ENCODE peak calls at places on chromosomes 6 and 20, in eight cellular contexts. S, U, I, H, X, T, V and P are unnamed samples.
A peak's percentile ranks its signal among the peaks of the same experiment; 100 is the strongest.

GRCh38 chr6:436308-437041 is 44.9 kb downstream of the IRF4 start:
- DNase-seq in X (no peak), I (peak; percentile 60), H (no peak), S (no peak), V (no peak), U (no peak), T (no peak), P (no peak)

GRCh38 chr20:63520939-63521601 is 505 bp downstream of the PPDPF start:
- DNase-seq in U (peak; percentile 85), H (peak; percentile 62), T (peak; percentile 71), V (peak; percentile 87), S (peak; percentile 79), I (peak; percentile 53), X (no peak), P (peak; percentile 86)

GRCh38 chr6:156279306-156279969 is 497.7 kb upstream of the ARID1B start:
- DNase-seq in U (no peak), X (no peak), I (no peak), T (no peak), H (no peak), S (peak; percentile 83), V (no peak), P (no peak)

GRCh38 chr6:45679163-45679562 is 301.4 kb upstream of the SUPT3H start:
- DNase-seq in I (no peak), H (no peak), X (no peak), V (no peak), T (no peak), U (no peak), S (no peak), P (no peak)

GRCh38 chr20:24146231-24146634 is 157.7 kb upstream of the GGTLC1 start:
- DNase-seq in T (no peak), S (no peak), H (no peak), I (no peak), X (no peak), V (no peak), U (no peak), P (no peak)

GRCh38 chr6:157040191-157040590 is 263.0 kb downstream of the ARID1B start:
- DNase-seq in T (no peak), U (no peak), X (no peak), S (no peak), H (no peak), V (no peak), I (no peak), P (no peak)

GRCh38 chr6:159035891-159036290 is 8.9 kb downstream of the TAGAP start:
- DNase-seq in V (no peak), T (no peak), I (no peak), U (no peak), X (no peak), S (no peak), H (no peak), P (no peak)

GRCh38 chr20:32672315-32672981 is 1.3 kb downstream of the C20orf203 start:
- DNase-seq in I (no peak), S (peak; percentile 31), X (no peak), V (no peak), T (no peak), H (no peak), U (no peak), P (no peak)

GRCh38 chr6:98825602-98826230 is 8.7 kb upstream of the POU3F2 start:
- DNase-seq in X (no peak), V (no peak), U (no peak), H (no peak), T (no peak), S (no peak), I (no peak), P (no peak)

GRCh38 chr6:5855787-5856186 is 150.9 kb downstream of the NRN1 start:
- DNase-seq in T (no peak), V (no peak), X (no peak), U (no peak), I (no peak), H (no peak), S (no peak), P (no peak)

GRCh38 chr20:35120012-35120701 is 27.0 kb downstream of the EDEM2 start:
- DNase-seq in I (peak; percentile 89), H (no peak), U (no peak), T (no peak), X (peak; percentile 33), V (peak; percentile 51), S (no peak), P (no peak)

GRCh38 chr6:36641543-36641942 is 37.0 kb upstream of the CDKN1A start:
- DNase-seq in S (no peak), T (no peak), U (no peak), V (no peak), I (no peak), H (no peak), X (no peak), P (no peak)

GRCh38 chr20:60100780-60101179 is 142.6 kb downstream of the CDH26 start:
- DNase-seq in S (peak; percentile 73), X (no peak), T (no peak), H (no peak), U (no peak), I (no peak), V (no peak), P (no peak)

GRCh38 chr20:5735845-5736530 is 14.2 kb upstream of the SHLD1 start:
- DNase-seq in T (no peak), I (peak; percentile 49), X (no peak), V (no peak), U (no peak), S (no peak), H (no peak), P (no peak)

GRCh38 chr20:31883829-31884228 is 13.4 kb downstream of the TTLL9 start:
- DNase-seq in U (no peak), T (no peak), S (no peak), X (no peak), H (no peak), V (no peak), I (no peak), P (no peak)

GRCh38 chr6:109526905-109527628 is 44.0 kb upstream of the ZBTB24 start:
- DNase-seq in S (peak; percentile 69), V (no peak), X (no peak), I (peak; percentile 69), H (peak; percentile 33), T (peak; percentile 33), U (no peak), P (no peak)

GRCh38 chr6:92047886-92048285 is 1371.5 kb downstream of the EPHA7 start:
- DNase-seq in U (no peak), S (no peak), X (no peak), I (no peak), T (no peak), V (no peak), H (no peak), P (no peak)

GRCh38 chr6:106102034-106102433 is 15.9 kb downstream of the PRDM1 start:
- DNase-seq in S (peak; percentile 90), V (no peak), U (no peak), I (no peak), X (no peak), T (no peak), H (no peak), P (no peak)

GRCh38 chr6:146551545-146551944 is 7.9 kb downstream of the RAB32 start:
- DNase-seq in H (no peak), T (no peak), X (no peak), V (no peak), S (no peak), I (peak; percentile 75), U (no peak), P (no peak)

GRCh38 chr6:35905841-35906498 is 14.9 kb downstream of the SRPK1 start:
- DNase-seq in H (no peak), T (no peak), X (no peak), U (no peak), S (no peak), V (no peak), I (peak; percentile 35), P (no peak)

DNA sequence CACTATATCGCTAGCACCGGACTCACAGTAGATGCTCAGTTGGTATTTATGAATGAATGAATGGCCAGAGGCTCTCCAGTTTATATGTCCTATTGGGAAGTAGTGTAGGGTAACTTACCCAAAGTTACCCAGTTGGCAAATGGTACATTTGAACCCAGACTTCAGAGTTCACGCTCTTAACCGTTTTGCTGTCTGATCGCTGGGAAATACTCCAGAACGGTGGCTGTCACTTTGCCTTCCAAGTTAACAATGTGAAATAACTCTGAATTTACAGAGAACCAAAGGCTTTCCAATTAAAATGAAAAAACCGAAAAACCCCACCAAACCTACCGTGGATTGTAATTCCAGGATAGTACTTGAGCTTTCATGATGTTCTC is 1.6 kb downstream of the VAPB start:
- DNase-seq in I (no peak), H (no peak), V (no peak), S (no peak), X (no peak), U (no peak), T (no peak), P (no peak)
- H3K4me3 ChIP-seq in I (peak overlapping the region; percentile 19), H (peak overlapping the region; percentile 100), V (peak overlapping the region; percentile 87), S (no peak overlapping the region), X (no peak overlapping the region), U (no peak overlapping the region), T (no peak overlapping the region), P (peak overlapping the region; percentile 90)

GRCh38 chr6:122170274-122170673 is 229.2 kb upstream of the HSF2 start:
- DNase-seq in V (no peak), U (no peak), H (no peak), X (no peak), S (no peak), T (no peak), I (no peak), P (no peak)
- H3K4me1 ChIP-seq in V (no peaks in the 10 kb centered on the region), U (no peaks in the 10 kb centered on the region), H (no peaks in the 10 kb centered on the region), X (peaks cover 2% of the 10 kb centered on the region), S (no peaks in the 10 kb centered on the region), T (no peaks in the 10 kb centered on the region), I (no peaks in the 10 kb centered on the region), P (no peaks in the 10 kb centered on the region)

GRCh38 chr20:40359127-40359892 is 329.7 kb downstream of the MAFB start:
- DNase-seq in V (no peak), U (no peak), X (no peak), H (no peak), I (no peak), T (no peak), S (no peak), P (no peak)

GRCh38 chr20:40361916-40362315 is 327.1 kb downstream of the MAFB start:
- DNase-seq in H (no peak), V (no peak), S (no peak), U (no peak), T (no peak), I (no peak), X (no peak), P (no peak)
- TF ChIP-seq CTCF in H (no peak), V (no peak), S (no peak), U (no peak), T (no peak), I (no peak), X (no peak), P (no peak)

GRCh38 chr6:75350156-75350555 is 65.6 kb upstream of the TMEM30A start:
- DNase-seq in V (no peak), S (no peak), H (no peak), T (no peak), U (no peak), X (no peak), I (no peak), P (no peak)

GRCh38 chr6:75350808-75351207 is 66.2 kb upstream of the TMEM30A start:
- DNase-seq in X (no peak), H (no peak), T (no peak), V (no peak), I (no peak), U (no peak), S (no peak), P (no peak)

GRCh38 chr6:75347797-75348610 is 63.4 kb upstream of the TMEM30A start:
- DNase-seq in I (peak; percentile 41), V (no peak), T (no peak), U (no peak), X (no peak), S (no peak), H (no peak), P (no peak)

GRCh38 chr6:75349262-75349984 is 64.8 kb upstream of the TMEM30A start:
- DNase-seq in V (peak; percentile 56), X (no peak), H (no peak), T (no peak), U (no peak), I (peak; percentile 13), S (no peak), P (peak; percentile 21)

GRCh38 chr6:75348882-75349261 is 64.3 kb upstream of the TMEM30A start:
- DNase-seq in U (no peak), S (no peak), X (no peak), I (no peak), T (no peak), V (no peak), H (no peak), P (no peak)
- H3K4me3 ChIP-seq in U (peak overlapping the region; percentile 39), S (no peak overlapping the region), X (peak overlapping the region; percentile 73), I (no peak overlapping the region), T (no peak overlapping the region), V (peak overlapping the region; percentile 43), H (no peak overlapping the region), P (peak overlapping the region; percentile 47)